ENCODE peak calls at places on chromosomes 2 and 18, in eight cellular contexts. A is effector memory CD4-positive, alpha-beta T cell; O is mammary epithelial cell; R is GM23248; I is PC-3; L is CD4-positive, alpha-beta memory T cell; T is iPS DF 6.9; K is thyroid gland. G is an unnamed sample. For H3K36me3, the result is how much of the 10 kb centered on the place peaks cover.

GRCh38 chr18:50722311-50722710 is 97.5 kb downstream of the MRO start:
- DNase-seq in A (no peak), O (no peak), R (no peak), I (no peak), L (no peak), T (no peak), K (no peak), G (no peak)

GRCh38 chr2:36672199-36672598 is 24.3 kb upstream of the VIT start:
- DNase-seq in A (no peak), O (peak), R (peak), I (peak), L (no peak), T (no peak), K (no peak), G (no peak)

GRCh38 chr2:215828528-215829184 is 184.7 kb downstream of the MREG start:
- DNase-seq in A (peak), O (peak), R (peak), I (peak), L (peak), T (peak), K (peak), G (peak)

GRCh38 chr2:126949775-126950174 is 51.1 kb downstream of the TEX51 start:
- DNase-seq in A (no peak), O (no peak), R (no peak), I (no peak), L (no peak), T (no peak), K (no peak), G (no peak)

GRCh38 chr2:99544608-99545007 is 54.8 kb upstream of the REV1 start:
- DNase-seq in A (no peak), O (no peak), R (no peak), I (no peak), L (no peak), T (no peak), K (no peak), G (no peak)

GRCh38 chr18:14941256-14941655 is 193.3 kb downstream of the ANKRD30B start:
- DNase-seq in A (no peak), O (no peak), R (no peak), I (no peak), L (no peak), T (no peak), K (no peak), G (no peak)

GRCh38 chr18:79624356-79624961 is 55.1 kb upstream of the CTDP1 start:
- DNase-seq in A (no peak), O (no peak), R (no peak), I (no peak), L (no peak), T (no peak), K (no peak), G (no peak)

GRCh38 chr2:43276517-43276931 is 50.1 kb upstream of the ZFP36L2 start:
- DNase-seq in A (no peak), O (no peak), R (no peak), I (peak), L (no peak), T (no peak), K (no peak), G (no peak)

GRCh38 chr2:191976436-191976835 is 129.5 kb upstream of the CAVIN2 start:
- DNase-seq in A (no peak), O (no peak), R (peak), I (no peak), L (no peak), T (no peak), K (no peak), G (no peak)

GRCh38 chr2:23019476-23019875 is 365.5 kb upstream of the KLHL29 start:
- DNase-seq in A (no peak), O (no peak), R (no peak), I (no peak), L (no peak), T (no peak), K (no peak), G (no peak)

GRCh38 chr18:659597-659996 is 2.1 kb downstream of the TYMS start:
- DNase-seq in A (no peak), O (no peak), R (no peak), I (no peak), L (no peak), T (no peak), K (no peak), G (no peak)
- H3K27ac ChIP-seq in A (no peak), O (no peak), R (no peak), I (no peak), L (no peak), T (no peak), K (no peak), G (no peak)

GRCh38 chr2:235047171-235048160 is 95.6 kb downstream of the SH3BP4 start:
- DNase-seq in A (no peak), O (no peak), R (no peak), I (no peak), L (no peak), T (no peak), K (no peak), G (no peak)
- H3K36me3 ChIP-seq in A (under half), O (under half), R (under half), I (under half), L (under half), T (under half), K (under half), G (under half)

DNA sequence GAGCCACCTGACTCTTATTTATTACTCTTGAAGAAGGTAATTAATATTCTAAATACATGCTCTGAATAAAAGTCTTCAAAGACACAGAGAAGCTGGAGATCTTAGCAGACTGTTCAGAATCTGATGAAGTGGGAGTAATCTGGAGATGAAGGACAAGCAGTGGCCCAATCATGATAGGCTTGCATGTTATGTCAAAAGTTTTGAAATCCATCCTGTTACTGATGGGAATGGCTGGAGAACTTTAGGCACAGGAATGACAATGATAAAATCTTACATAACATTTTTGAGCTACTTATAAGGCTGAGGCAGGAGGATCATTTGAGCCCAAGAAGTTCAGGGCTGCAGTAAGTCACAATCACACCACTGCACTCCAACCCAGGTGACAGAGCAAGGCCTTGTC is 2.4 kb upstream of the RIF1 start:
- DNase-seq in A (no peak), O (no peak), R (no peak), I (no peak), L (no peak), T (no peak), K (no peak), G (no peak)
- H3K27ac ChIP-seq in A (no peak), O (no peak), R (no peak), I (no peak), L (no peak), T (no peak), K (no peak), G (no peak)

GRCh38 chr2:70668432-70668831 is 99.6 kb downstream of the ADD2 start:
- DNase-seq in A (no peak), O (no peak), R (no peak), I (no peak), L (no peak), T (no peak), K (no peak), G (no peak)

GRCh38 chr2:70670626-70671025 is 97.4 kb downstream of the ADD2 start:
- DNase-seq in A (no peak), O (no peak), R (no peak), I (no peak), L (no peak), T (no peak), K (no peak), G (no peak)

GRCh38 chr2:70670202-70670601 is 97.8 kb downstream of the ADD2 start:
- DNase-seq in A (no peak), O (no peak), R (no peak), I (no peak), L (no peak), T (no peak), K (no peak), G (no peak)

GRCh38 chr2:70671059-70671685 is 96.8 kb downstream of the ADD2 start:
- DNase-seq in A (no peak), O (no peak), R (peak), I (peak), L (no peak), T (no peak), K (no peak), G (no peak)

DNA sequence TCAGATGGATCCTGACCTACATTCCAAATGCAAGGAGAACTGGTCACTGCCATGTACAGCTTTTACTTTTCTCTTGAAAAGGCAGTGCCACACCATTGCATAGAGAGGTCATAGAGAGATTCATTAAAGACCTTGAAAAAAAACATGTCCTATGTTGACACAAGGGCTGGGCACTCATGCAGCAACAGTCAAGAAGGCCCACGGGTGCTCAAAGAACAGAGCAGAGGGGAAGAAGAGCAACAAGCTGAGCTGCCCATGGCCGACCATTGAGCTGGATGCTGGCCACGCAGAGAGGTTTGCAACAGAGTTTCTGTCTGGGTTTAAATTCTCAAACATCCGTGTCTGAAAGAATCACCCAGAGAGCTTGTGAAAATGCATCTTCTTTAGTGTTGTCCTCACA is 99.1 kb downstream of the ADD2 start:
- DNase-seq in A (no peak), O (no peak), R (no peak), I (no peak), L (no peak), T (no peak), K (peak), G (no peak)
- H3K36me3 ChIP-seq in A (under half), O (under half), R (under half), I (under half), L (under half), T (under half), K (under half), G (under half)

DNA sequence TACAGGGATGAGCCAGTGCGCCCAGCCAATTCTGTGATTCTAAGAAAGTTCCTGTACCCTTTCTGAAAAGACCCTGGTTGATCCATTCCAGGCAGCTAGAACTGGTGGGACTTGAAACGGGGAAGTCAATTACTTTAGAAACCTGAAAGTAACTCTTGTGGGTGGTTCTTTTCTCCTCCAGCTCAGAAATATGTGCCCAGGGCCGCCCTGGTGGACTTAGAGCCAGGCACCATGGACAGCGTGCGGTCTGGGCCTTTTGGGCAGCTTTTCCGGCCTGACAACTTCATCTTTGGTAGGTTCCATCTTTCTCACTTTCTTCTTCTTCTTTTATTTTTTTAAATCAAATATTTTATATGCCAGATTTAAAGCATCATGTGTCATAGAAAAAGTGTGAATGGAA is 2.7 kb downstream of the TUBB6 start:
- DNase-seq in A (no peak), O (no peak), R (peak), I (no peak), L (no peak), T (no peak), K (no peak), G (no peak)
- H3K27ac ChIP-seq in A (no peak), O (peak), R (peak), I (no peak), L (no peak), T (no peak), K (no peak), G (no peak)

G was measured in CD8-positive, alpha-beta memory T cell.